ENCODE peak calls at places on chromosome 6, in seven cellular contexts. D, O, H, A, X, E and G are unnamed samples.

GRCh38 chr6:18386302-18386976 is 711 bp upstream of the RNF144B start:
- DNase-seq in D (no peak), O (no peak), H (peak), A (no peak), X (no peak), E (no peak), G (peak)

GRCh38 chr6:128519931-128520435 is 416 bp downstream of the PTPRK start:
- DNase-seq in D (no peak), O (no peak), H (no peak), A (no peak), X (peak), E (peak), G (no peak)

GRCh38 chr6:44180886-44181285 is 22.3 kb downstream of the CAPN11 start:
- DNase-seq in D (no peak), O (no peak), H (no peak), A (no peak), X (no peak), E (no peak), G (no peak)

GRCh38 chr6:133169901-133170300 is 71.3 kb upstream of the EYA4 start:
- DNase-seq in D (no peak), O (no peak), H (no peak), A (no peak), X (no peak), E (no peak), G (no peak)

GRCh38 chr6:48512396-48512795 is 401.4 kb upstream of the PTCHD4 start:
- DNase-seq in D (no peak), O (no peak), H (no peak), A (no peak), X (no peak), E (no peak), G (no peak)

GRCh38 chr6:166097914-166098522 is 69.6 kb downstream of the TBXT start:
- DNase-seq in D (peak), O (peak), H (peak), A (no peak), X (peak), E (peak), G (peak)

GRCh38 chr6:7242835-7243187 is 70.2 kb downstream of the SSR1 start:
- DNase-seq in D (no peak), O (no peak), H (no peak), A (no peak), X (no peak), E (no peak), G (no peak)

GRCh38 chr6:115932481-115932880 is 128.2 kb downstream of the FRK start:
- DNase-seq in D (peak), O (no peak), H (no peak), A (no peak), X (no peak), E (no peak), G (no peak)

GRCh38 chr6:28235912-28236452 is 10.9 kb downstream of the ZSCAN9 start:
- DNase-seq in D (no peak), O (no peak), H (no peak), A (no peak), X (no peak), E (no peak), G (no peak)

GRCh38 chr6:2514965-2515543 is 235.7 kb downstream of the MYLK4 start:
- DNase-seq in D (no peak), O (no peak), H (peak), A (no peak), X (no peak), E (no peak), G (no peak)

GRCh38 chr6:44401138-44401537 is 13.6 kb downstream of the CDC5L start:
- DNase-seq in D (no peak), O (no peak), H (no peak), A (no peak), X (no peak), E (no peak), G (no peak)

GRCh38 chr6:151269318-151269995 is 29.7 kb downstream of the AKAP12 start:
- DNase-seq in D (no peak), O (no peak), H (no peak), A (no peak), X (no peak), E (no peak), G (no peak)

GRCh38 chr6:162153991-162154390 is 573.6 kb downstream of the PRKN start:
- DNase-seq in D (no peak), O (no peak), H (no peak), A (no peak), X (no peak), E (no peak), G (no peak)

GRCh38 chr6:162149786-162150185 is 577.8 kb downstream of the PRKN start:
- DNase-seq in D (no peak), O (no peak), H (no peak), A (no peak), X (no peak), E (no peak), G (no peak)

GRCh38 chr6:162153120-162153519 is 574.4 kb downstream of the PRKN start:
- DNase-seq in D (no peak), O (no peak), H (no peak), A (no peak), X (no peak), E (no peak), G (no peak)

GRCh38 chr6:162147805-162148204 is 579.8 kb downstream of the PRKN start:
- DNase-seq in D (no peak), O (no peak), H (no peak), A (no peak), X (no peak), E (no peak), G (no peak)

GRCh38 chr6:162151050-162151658 is 576.4 kb downstream of the PRKN start:
- DNase-seq in D (no peak), O (no peak), H (no peak), A (no peak), X (no peak), E (no peak), G (no peak)
- TF ChIP-seq JUND in D (no peak), O (no peak), H (no peak), A (no peak), X (no peak), E (no peak), G (no peak)

GRCh38 chr6:92132446-92132845 is 1286.9 kb downstream of the EPHA7 start:
- DNase-seq in D (no peak), O (no peak), H (no peak), A (no peak), X (no peak), E (no peak), G (no peak)
- TF ChIP-seq JUND in D (no peak), O (no peak), H (no peak), A (no peak), X (no peak), E (no peak), G (no peak)

DNA sequence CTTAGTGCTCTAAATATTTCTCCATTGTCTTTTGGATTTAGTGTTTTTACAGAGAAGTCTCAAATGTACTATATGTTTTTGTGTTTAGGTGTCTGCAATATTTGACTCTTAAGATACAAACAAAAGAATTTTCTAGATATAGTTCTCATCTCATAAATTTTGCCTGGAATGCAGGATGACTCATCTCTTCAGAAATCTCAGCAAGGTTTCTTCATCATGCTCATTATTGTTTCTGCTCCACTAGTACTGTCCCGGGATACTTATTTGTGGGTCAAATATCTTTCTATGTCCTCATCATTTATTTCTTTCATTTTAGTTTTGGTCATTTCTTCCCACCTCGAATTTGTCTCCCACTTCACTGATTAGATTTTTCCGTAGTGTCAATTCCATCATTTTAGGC is 9.5 kb downstream of the AHI1 start:
- DNase-seq in D (no peak), O (no peak), H (no peak), A (no peak), X (no peak), E (no peak), G (no peak)
- TF ChIP-seq JUND in D (no peak), O (no peak), H (no peak), A (no peak), X (peak), E (no peak), G (no peak)

GRCh38 chr6:21740719-21741118 is 147.2 kb downstream of the SOX4 start:
- DNase-seq in D (no peak), O (no peak), H (no peak), A (no peak), X (no peak), E (no peak), G (peak)
- TF ChIP-seq JUND in D (no peak), O (no peak), H (no peak), A (no peak), X (peak), E (no peak), G (no peak)

DNA sequence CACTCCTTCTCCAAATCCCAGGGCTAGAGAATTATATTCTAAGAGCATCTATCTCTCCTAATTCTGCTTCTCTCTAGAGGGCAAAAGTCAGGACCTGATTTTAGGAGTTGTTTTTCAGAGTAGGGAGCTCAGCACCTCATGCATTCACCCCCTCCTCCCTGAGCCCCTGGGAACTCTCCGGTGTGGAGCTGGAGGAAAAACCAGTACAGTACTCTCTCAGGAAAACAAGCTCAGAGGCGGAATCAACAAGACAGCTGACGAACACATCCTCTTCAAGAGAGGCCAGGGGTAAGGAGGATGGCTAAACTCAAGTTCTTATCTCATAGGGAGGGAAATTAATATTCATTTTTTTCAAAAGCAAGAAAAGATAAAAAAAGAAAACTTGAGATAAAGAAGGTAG is 120.1 kb upstream of the CDYL start:
- DNase-seq in D (no peak), O (no peak), H (no peak), A (no peak), X (no peak), E (no peak), G (no peak)
- TF ChIP-seq JUND in D (no peak), O (no peak), H (no peak), A (no peak), X (no peak), E (no peak), G (no peak)

GRCh38 chr6:163659807-163660206 is 245.3 kb downstream of the QKI start:
- DNase-seq in D (no peak), O (no peak), H (no peak), A (no peak), X (no peak), E (peak), G (no peak)
- TF ChIP-seq JUND in D (no peak), O (no peak), H (no peak), A (no peak), X (no peak), E (no peak), G (no peak)

GRCh38 chr6:30647802-30648460 is 998 bp downstream of the C6orf136 start:
- DNase-seq in D (no peak), O (no peak), H (no peak), A (no peak), X (no peak), E (peak), G (peak)

GRCh38 chr6:30647039-30647801 is at the start of gene C6orf136:
- DNase-seq in D (peak), O (peak), H (peak), A (peak), X (peak), E (peak), G (peak)

GRCh38 chr6:30644769-30645168 is 2.2 kb upstream of the C6orf136 start:
- DNase-seq in D (no peak), O (no peak), H (no peak), A (no peak), X (no peak), E (no peak), G (no peak)

GRCh38 chr6:30645989-30646388 is 944 bp upstream of the C6orf136 start:
- DNase-seq in D (no peak), O (peak), H (no peak), A (no peak), X (no peak), E (no peak), G (no peak)

GRCh38 chr6:30646450-30647038 is 389 bp upstream of the C6orf136 start:
- DNase-seq in D (no peak), O (peak), H (no peak), A (no peak), X (peak), E (peak), G (no peak)
- TF ChIP-seq JUND in D (no peak), O (no peak), H (no peak), A (no peak), X (no peak), E (no peak), G (no peak)